ENCODE peak calls at places on chromosomes 11 and 22, in eight cellular contexts. N, T, H, C, S, P, B and Q are unnamed samples.
A peak's percentile ranks its signal among the peaks of the same experiment; 100 is the strongest.

GRCh38 chr11:85718991-85719807 is 33.2 kb upstream of the CCDC89 start:
- DNase-seq in N (no peak), H (peak; percentile 98), T (no peak), S (no peak), C (peak; percentile 3), B (no peak), P (no peak), Q (no peak)

GRCh38 chr11:60316317-60316716 is 10.7 kb upstream of the MS4A6E start:
- DNase-seq in H (no peak), P (no peak), C (no peak), S (no peak), B (no peak), T (no peak), N (no peak), Q (no peak)

GRCh38 chr11:31509017-31509411 is 408 bp downstream of the IMMP1L start:
- DNase-seq in H (no peak), P (no peak), C (no peak), B (no peak), S (no peak), T (no peak), N (no peak), Q (peak; percentile 9)

GRCh38 chr11:61174275-61174674 is 13.0 kb upstream of the VPS37C start:
- DNase-seq in T (no peak), N (no peak), B (no peak), H (no peak), C (no peak), S (no peak), P (no peak), Q (no peak)

GRCh38 chr11:55942785-55943392 is 6.7 kb upstream of the OR5I1 start:
- DNase-seq in C (no peak), P (no peak), H (peak; percentile 22), T (no peak), B (no peak), N (no peak), S (no peak), Q (no peak)

GRCh38 chr11:10716122-10716521 is 22.6 kb upstream of the IRAG1 start:
- DNase-seq in C (no peak), B (no peak), H (no peak), P (no peak), N (no peak), S (no peak), T (no peak), Q (no peak)

GRCh38 chr11:113991718-113992458 is 17.0 kb downstream of the HTR3A start:
- DNase-seq in B (no peak), H (no peak), T (no peak), C (no peak), N (no peak), P (no peak), S (no peak), Q (peak; percentile 12)

GRCh38 chr11:108629274-108629673 is 35.6 kb upstream of the DDX10 start:
- DNase-seq in P (no peak), C (no peak), T (no peak), B (no peak), N (no peak), H (no peak), S (no peak), Q (no peak)

GRCh38 chr11:44556735-44557409 is 8.6 kb upstream of the CD82 start:
- DNase-seq in B (peak; percentile 57), N (peak; percentile 54), H (no peak), C (peak; percentile 34), P (no peak), S (peak; percentile 57), T (no peak), Q (peak; percentile 18)

GRCh38 chr11:34721646-34722045 is 100.8 kb downstream of the EHF start:
- DNase-seq in H (no peak), C (no peak), P (no peak), S (no peak), N (no peak), B (no peak), T (no peak), Q (no peak)

GRCh38 chr11:123580137-123580536 is 74.3 kb downstream of the SCN3B start:
- DNase-seq in P (no peak), S (no peak), C (no peak), T (no peak), H (no peak), B (no peak), N (no peak), Q (no peak)

GRCh38 chr11:14065692-14066091 is 103.2 kb downstream of the SPON1 start:
- DNase-seq in S (no peak), B (no peak), N (no peak), T (no peak), H (no peak), C (no peak), P (no peak), Q (no peak)

GRCh38 chr11:19963697-19964340 is 196.5 kb downstream of the DBX1 start:
- DNase-seq in S (no peak), P (no peak), B (no peak), N (no peak), H (no peak), T (no peak), C (no peak), Q (no peak)

GRCh38 chr11:8720868-8721739 is 38.5 kb downstream of the RPL27A start:
- DNase-seq in S (no peak), C (no peak), B (no peak), T (no peak), P (no peak), N (no peak), H (no peak), Q (no peak)
- H3K4me1 ChIP-seq in S (peaks cover 24% of the 10 kb centered on the region), C (peaks cover 58% of the 10 kb centered on the region), B (no peaks in the 10 kb centered on the region), T (peaks cover 3% of the 10 kb centered on the region), P (peaks cover 65% of the 10 kb centered on the region), N (no peaks in the 10 kb centered on the region), H (peaks cover 26% of the 10 kb centered on the region), Q (no peaks in the 10 kb centered on the region)

GRCh38 chr22:19352766-19353165 is 61.2 kb upstream of the CLTCL1 start:
- DNase-seq in N (no peak), P (no peak), S (no peak), B (no peak), H (no peak), C (no peak), T (no peak), Q (no peak)

GRCh38 chr22:19353363-19354131 is 62.0 kb upstream of the CLTCL1 start:
- DNase-seq in C (no peak), P (no peak), T (no peak), B (no peak), S (no peak), N (no peak), H (no peak), Q (no peak)

GRCh38 chr22:19351604-19352003 is 60.1 kb upstream of the CLTCL1 start:
- DNase-seq in T (no peak), C (no peak), S (no peak), P (no peak), B (no peak), H (no peak), N (no peak), Q (no peak)

GRCh38 chr22:19350947-19351346 is 59.4 kb upstream of the CLTCL1 start:
- DNase-seq in B (no peak), H (no peak), C (no peak), S (no peak), N (no peak), T (no peak), P (no peak), Q (no peak)

DNA sequence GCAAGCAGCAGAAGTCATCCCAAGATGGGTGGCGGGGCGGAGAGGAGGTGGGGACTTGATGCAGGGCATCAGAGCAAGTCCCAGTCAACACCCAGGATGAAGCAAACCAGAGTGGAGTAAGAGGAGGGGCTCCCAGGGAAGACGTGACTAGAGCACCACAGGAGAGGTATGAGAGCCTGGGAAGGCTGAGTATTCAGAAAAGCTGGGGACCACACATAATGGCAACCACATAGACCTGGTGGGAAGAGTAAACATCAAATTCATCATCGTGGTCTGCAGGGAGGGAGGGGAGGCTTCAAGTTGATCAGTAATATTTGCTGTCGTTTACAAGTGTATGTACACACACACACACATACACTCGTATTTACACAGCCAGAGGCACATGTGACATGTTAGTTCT is 60.7 kb upstream of the CLTCL1 start:
- DNase-seq in T (no peak), S (no peak), N (no peak), C (no peak), P (no peak), H (no peak), B (no peak), Q (no peak)
- H3K36me3 ChIP-seq in T (peaks cover 98% of the 10 kb centered on the region), S (no peaks in the 10 kb centered on the region), N (peaks cover 43% of the 10 kb centered on the region), C (peaks cover 89% of the 10 kb centered on the region), P (peaks cover 95% of the 10 kb centered on the region), H (no peaks in the 10 kb centered on the region), B (peaks cover 60% of the 10 kb centered on the region), Q (peaks cover 77% of the 10 kb centered on the region)

GRCh38 chr22:48299124-48299523 is 1528.5 kb downstream of the BRD1 start:
- DNase-seq in N (no peak), S (no peak), P (no peak), T (no peak), C (no peak), B (no peak), H (no peak), Q (no peak)
- H3K4me1 ChIP-seq in N (no peaks in the 10 kb centered on the region), S (no peaks in the 10 kb centered on the region), P (peaks cover 3% of the 10 kb centered on the region), T (no peaks in the 10 kb centered on the region), C (no peaks in the 10 kb centered on the region), B (no peaks in the 10 kb centered on the region), H (no peaks in the 10 kb centered on the region), Q (no peaks in the 10 kb centered on the region)

GRCh38 chr11:63760487-63761079 is 8.0 kb downstream of the ZFTA start:
- DNase-seq in H (no peak), C (no peak), S (no peak), P (no peak), T (no peak), B (no peak), N (no peak), Q (no peak)

GRCh38 chr11:63762662-63763505 is 5.7 kb downstream of the ZFTA start:
- DNase-seq in T (peak; percentile 64), B (no peak), N (no peak), S (peak; percentile 62), H (no peak), C (no peak), P (no peak), Q (peak; percentile 88)

GRCh38 chr11:63761173-63761572 is 7.4 kb downstream of the ZFTA start:
- DNase-seq in P (no peak), C (no peak), H (no peak), N (no peak), T (no peak), B (no peak), S (peak; percentile 19), Q (no peak)

GRCh38 chr11:63761870-63762661 is 6.5 kb downstream of the ZFTA start:
- DNase-seq in B (no peak), C (no peak), P (no peak), H (no peak), T (no peak), S (peak; percentile 38), N (no peak), Q (peak; percentile 37)

DNA sequence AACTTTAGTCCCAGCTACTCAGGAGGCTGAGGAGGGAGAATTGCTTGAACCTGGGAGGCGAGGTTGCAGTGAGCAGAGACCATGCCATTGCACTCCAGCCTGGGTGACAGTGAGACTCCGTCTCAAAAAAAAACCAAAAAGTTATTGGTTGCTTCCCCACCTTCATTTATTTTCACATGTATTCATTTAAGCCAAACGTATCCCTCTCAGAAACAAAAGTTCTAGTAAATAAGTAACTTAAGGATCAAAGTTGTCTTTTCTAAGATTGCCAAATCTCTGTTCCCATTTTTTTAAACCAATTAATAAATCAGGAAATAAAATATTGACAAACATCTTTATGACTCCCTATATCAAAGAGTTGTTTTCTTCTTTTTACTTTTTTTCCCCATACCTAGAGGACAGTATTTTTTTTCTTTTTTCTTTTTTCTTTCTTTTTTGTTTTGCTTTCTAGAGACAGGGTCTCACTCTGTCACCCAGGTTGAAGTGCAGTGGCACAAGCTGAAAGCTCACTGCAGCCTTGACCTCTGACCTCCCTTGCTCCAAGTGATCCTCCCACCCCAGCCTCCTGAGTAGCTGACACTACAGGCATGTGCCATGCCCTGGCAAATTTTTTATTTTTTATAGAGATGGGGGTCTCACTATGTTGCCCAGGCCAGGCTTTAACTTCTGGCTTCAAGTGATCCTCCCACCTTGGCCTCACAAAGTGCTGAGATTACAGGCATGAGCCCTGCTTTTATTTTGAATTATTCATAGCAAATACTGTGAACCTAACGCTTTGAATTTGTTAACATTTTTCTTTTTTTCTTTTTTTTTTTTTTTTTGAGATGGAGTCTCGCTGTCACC is 11.4 kb downstream of the ZFTA start:
- DNase-seq in B (no peak), P (no peak), H (no peak), C (no peak), T (no peak), S (no peak), N (no peak), Q (no peak)
- H3K36me3 ChIP-seq in B (peaks cover 8% of the 10 kb centered on the region), P (peaks cover 50% of the 10 kb centered on the region), H (peaks cover 18% of the 10 kb centered on the region), C (peaks cover 57% of the 10 kb centered on the region), T (peaks cover 26% of the 10 kb centered on the region), S (peaks cover 3% of the 10 kb centered on the region), N (no peaks in the 10 kb centered on the region), Q (peaks cover 62% of the 10 kb centered on the region)